ENCODE peak calls at places on chromosomes 3 and 15, in six cellular contexts. S is stimulated activated naive CD4-positive, alpha-beta T cell; C is M059J; J is tibial artery; Y is central memory CD4-positive, alpha-beta T cell; D is H9. V is an unnamed sample.

GRCh38 chr15:63950911-63951481 is 95.3 kb downstream of the DAPK2 start:
- DNase-seq in S (no peak), C (peak; percentile 90), J (no peak), Y (no peak), D (no peak), V (no peak)

GRCh38 chr3:152574461-152575079 is 260.4 kb upstream of the P2RY1 start:
- DNase-seq in S (peak; percentile 8), C (peak; percentile 63), J (no peak), Y (no peak), D (no peak), V (peak; percentile 47)

GRCh38 chr3:90015688-90016356 is 908.4 kb downstream of the EPHA3 start:
- DNase-seq in S (no peak), C (no peak), J (no peak), Y (no peak), D (no peak), V (no peak)

GRCh38 chr3:107943860-107944543 is 146.8 kb downstream of the CD47 start:
- DNase-seq in S (no peak), C (peak; percentile 54), J (no peak), Y (no peak), D (no peak), V (no peak)

GRCh38 chr3:190531406-190531805 is 17.5 kb downstream of the IL1RAP start:
- DNase-seq in S (no peak), C (no peak), J (no peak), Y (no peak), D (no peak), V (no peak)

GRCh38 chr3:26962419-26963355 is 340.1 kb downstream of the LRRC3B start:
- DNase-seq in S (no peak), C (peak; percentile 2), J (no peak), Y (no peak), D (no peak), V (no peak)

GRCh38 chr3:184361932-184362667 is 590 bp downstream of the POLR2H start:
- DNase-seq in S (peak; percentile 47), C (peak; percentile 83), J (peak; percentile 88), Y (peak; percentile 38), D (peak; percentile 79), V (peak; percentile 47)

GRCh38 chr3:138862924-138863775 is 28.4 kb upstream of the PIK3CB start:
- DNase-seq in S (no peak), C (peak; percentile 94), J (no peak), Y (no peak), D (peak; percentile 57), V (peak; percentile 35)

GRCh38 chr3:194092770-194093336 is 43.1 kb upstream of the HES1 start:
- DNase-seq in S (no peak), C (no peak), J (no peak), Y (no peak), D (no peak), V (no peak)

GRCh38 chr3:39372831-39373230 is 10.3 kb upstream of the SLC25A38 start:
- DNase-seq in S (no peak), C (no peak), J (no peak), Y (no peak), D (no peak), V (no peak)

GRCh38 chr15:65666257-65666656 is 44.5 kb downstream of the SLC24A1 start:
- DNase-seq in S (no peak), C (peak; percentile 35), J (no peak), Y (no peak), D (no peak), V (no peak)

GRCh38 chr15:29476503-29477080 is 207.0 kb upstream of the NSMCE3 start:
- DNase-seq in S (no peak), C (no peak), J (no peak), Y (no peak), D (no peak), V (no peak)

GRCh38 chr3:141371882-141372281 is 3.6 kb downstream of the ZBTB38 start:
- DNase-seq in S (no peak), C (no peak), J (no peak), Y (no peak), D (no peak), V (no peak)

GRCh38 chr15:32649336-32649735 is 7.8 kb downstream of the SCG5 start:
- DNase-seq in S (no peak), C (peak; percentile 38), J (no peak), Y (no peak), D (no peak), V (no peak)

GRCh38 chr15:72784233-72784876 is 797 bp upstream of the ADPGK start:
- DNase-seq in S (peak; percentile 46), C (peak; percentile 83), J (no peak), Y (no peak), D (no peak), V (no peak)

GRCh38 chr3:122730240-122730639 is 49.6 kb downstream of the PARP14 start:
- DNase-seq in S (no peak), C (peak; percentile 20), J (no peak), Y (no peak), D (peak; percentile 33), V (peak; percentile 16)

GRCh38 chr3:107704477-107704876 is 181.7 kb downstream of the BBX start:
- DNase-seq in S (no peak), C (peak; percentile 42), J (no peak), Y (no peak), D (no peak), V (no peak)

GRCh38 chr15:31525296-31525695 is 198.7 kb downstream of the KLF13 start:
- DNase-seq in S (no peak), C (no peak), J (no peak), Y (no peak), D (no peak), V (no peak)

GRCh38 chr15:101394654-101395053 is 94.9 kb downstream of the PCSK6 start:
- DNase-seq in S (no peak), C (no peak), J (peak; percentile 29), Y (no peak), D (peak; percentile 14), V (no peak)

GRCh38 chr3:32106132-32106928 is at the start of gene GPD1L:
- DNase-seq in S (peak; percentile 82), C (peak; percentile 86), J (peak; percentile 98), Y (peak; percentile 86), D (peak; percentile 98), V (peak; percentile 95)

GRCh38 chr3:171088984-171089754 is 62.6 kb upstream of the SLC2A2 start:
- DNase-seq in S (no peak), C (peak; percentile 94), J (no peak), Y (no peak), D (no peak), V (no peak)

GRCh38 chr3:5806192-5806591 is 618.7 kb downstream of the EDEM1 start:
- DNase-seq in S (no peak), C (no peak), J (no peak), Y (no peak), D (peak; percentile 33), V (no peak)

GRCh38 chr3:75260-75659 is 121.3 kb upstream of the CHL1 start:
- DNase-seq in S (no peak), C (no peak), J (no peak), Y (no peak), D (no peak), V (no peak)

GRCh38 chr15:22958487-22959280 is 21.5 kb downstream of the CYFIP1 start:
- DNase-seq in S (no peak), C (no peak), J (no peak), Y (no peak), D (no peak), V (no peak)

GRCh38 chr3:122169911-122170310 is 13.6 kb upstream of the CASR start:
- DNase-seq in S (no peak), C (peak; percentile 44), J (no peak), Y (no peak), D (no peak), V (no peak)

GRCh38 chr3:157263027-157263426 is 103.1 kb upstream of the CCNL1 start:
- DNase-seq in S (no peak), C (peak; percentile 60), J (no peak), Y (no peak), D (no peak), V (no peak)

GRCh38 chr3:156443079-156443478 is 111.8 kb downstream of the SSR3 start:
- DNase-seq in S (no peak), C (no peak), J (no peak), Y (no peak), D (no peak), V (no peak)

GRCh38 chr15:31024330-31024729 is 32.9 kb upstream of the MTMR10 start:
- DNase-seq in S (no peak), C (peak; percentile 96), J (no peak), Y (no peak), D (peak; percentile 68), V (peak; percentile 28)

GRCh38 chr15:90037510-90037860 is 36.4 kb downstream of the ZNF710 start:
- DNase-seq in S (no peak), C (peak; percentile 32), J (no peak), Y (no peak), D (no peak), V (no peak)

GRCh38 chr3:194446754-194447153 is 40.0 kb downstream of the ATP13A3 start:
- DNase-seq in S (no peak), C (no peak), J (no peak), Y (no peak), D (no peak), V (no peak)

GRCh38 chr3:178289544-178290160 is 246.6 kb upstream of the KCNMB2 start:
- DNase-seq in S (no peak), C (no peak), J (no peak), Y (no peak), D (no peak), V (no peak)

GRCh38 chr3:126472277-126473006 is 3.2 kb downstream of the ZXDC start:
- DNase-seq in S (no peak), C (peak; percentile 72), J (peak; percentile 88), Y (no peak), D (no peak), V (no peak)

GRCh38 chr3:166864473-166865467 is 515.3 kb downstream of the ZBBX start:
- DNase-seq in S (no peak), C (no peak), J (no peak), Y (no peak), D (no peak), V (no peak)